ENCODE peak calls at places on chromosomes 6 and 20, in eight cellular contexts. One of them, this sample, is unnamed.

GRCh38 chr20:24633026-24633425 is 163.6 kb downstream of the SYNDIG1 start:
- DNase-seq in vagina: no peak
- DNase-seq in nephron progenitor cell: no peak
- DNase-seq in fibroblast of mammary gland: no peak
- DNase-seq in hepatocyte: no peak
- DNase-seq in progenitor cell of endocrine pancreas: no peak
- DNase-seq in AG09309: no peak
- DNase-seq in RWPE1: peak; percentile 11
- DNase-seq in this sample: no peak

GRCh38 chr20:63578224-63579016 is 4.4 kb upstream of the HELZ2 start:
- DNase-seq in nephron progenitor cell: no peak
- DNase-seq in hepatocyte: no peak
- DNase-seq in RWPE1: no peak
- DNase-seq in AG09309: no peak
- DNase-seq in progenitor cell of endocrine pancreas: no peak
- DNase-seq in fibroblast of mammary gland: no peak
- DNase-seq in vagina: no peak
- DNase-seq in this sample: no peak

GRCh38 chr20:47502801-47503239 is 1.1 kb downstream of the NCOA3 start:
- DNase-seq in AG09309: no peak
- DNase-seq in vagina: no peak
- DNase-seq in hepatocyte: peak; percentile 37
- DNase-seq in fibroblast of mammary gland: peak; percentile 50
- DNase-seq in nephron progenitor cell: no peak
- DNase-seq in progenitor cell of endocrine pancreas: no peak
- DNase-seq in RWPE1: peak; percentile 64
- DNase-seq in this sample: no peak

GRCh38 chr6:77561768-77562314 is 91.0 kb upstream of the MEI4 start:
- DNase-seq in hepatocyte: no peak
- DNase-seq in AG09309: no peak
- DNase-seq in vagina: no peak
- DNase-seq in progenitor cell of endocrine pancreas: no peak
- DNase-seq in nephron progenitor cell: no peak
- DNase-seq in RWPE1: no peak
- DNase-seq in fibroblast of mammary gland: peak; percentile 12
- DNase-seq in this sample: no peak

GRCh38 chr6:32462609-32463008 is 22.9 kb downstream of the HLA-DRA start:
- DNase-seq in AG09309: no peak
- DNase-seq in fibroblast of mammary gland: peak; percentile 7
- DNase-seq in progenitor cell of endocrine pancreas: no peak
- DNase-seq in vagina: no peak
- DNase-seq in RWPE1: no peak
- DNase-seq in hepatocyte: peak; percentile 13
- DNase-seq in nephron progenitor cell: no peak
- DNase-seq in this sample: no peak

GRCh38 chr6:39896701-39897100 is 37.6 kb downstream of the MOCS1 start:
- DNase-seq in hepatocyte: no peak
- DNase-seq in AG09309: no peak
- DNase-seq in fibroblast of mammary gland: no peak
- DNase-seq in progenitor cell of endocrine pancreas: no peak
- DNase-seq in nephron progenitor cell: no peak
- DNase-seq in RWPE1: no peak
- DNase-seq in vagina: no peak
- DNase-seq in this sample: no peak

GRCh38 chr20:50475879-50476292 is 34.3 kb upstream of the PTPN1 start:
- DNase-seq in fibroblast of mammary gland: peak; percentile 68
- DNase-seq in progenitor cell of endocrine pancreas: no peak
- DNase-seq in AG09309: no peak
- DNase-seq in nephron progenitor cell: no peak
- DNase-seq in hepatocyte: no peak
- DNase-seq in vagina: no peak
- DNase-seq in RWPE1: peak; percentile 70
- DNase-seq in this sample: no peak

GRCh38 chr6:125307150-125307838 is 5.5 kb upstream of the HDDC2 start:
- DNase-seq in RWPE1: peak; percentile 42
- DNase-seq in nephron progenitor cell: no peak
- DNase-seq in hepatocyte: peak; percentile 69
- DNase-seq in vagina: no peak
- DNase-seq in progenitor cell of endocrine pancreas: no peak
- DNase-seq in fibroblast of mammary gland: peak; percentile 12
- DNase-seq in AG09309: no peak
- DNase-seq in this sample: no peak

GRCh38 chr20:46011631-46012482 is 3.1 kb downstream of the MMP9 start:
- DNase-seq in RWPE1: no peak
- DNase-seq in vagina: no peak
- DNase-seq in AG09309: no peak
- DNase-seq in nephron progenitor cell: peak; percentile 40
- DNase-seq in fibroblast of mammary gland: peak; percentile 69
- DNase-seq in progenitor cell of endocrine pancreas: no peak
- DNase-seq in hepatocyte: no peak
- DNase-seq in this sample: no peak

GRCh38 chr6:150979826-150980225 is 114.3 kb downstream of the MTHFD1L start:
- DNase-seq in hepatocyte: no peak
- DNase-seq in nephron progenitor cell: no peak
- DNase-seq in RWPE1: no peak
- DNase-seq in vagina: no peak
- DNase-seq in fibroblast of mammary gland: no peak
- DNase-seq in AG09309: no peak
- DNase-seq in progenitor cell of endocrine pancreas: no peak
- DNase-seq in this sample: no peak

GRCh38 chr6:18598865-18599264 is 211.7 kb downstream of the RNF144B start:
- DNase-seq in nephron progenitor cell: no peak
- DNase-seq in RWPE1: no peak
- DNase-seq in AG09309: no peak
- DNase-seq in progenitor cell of endocrine pancreas: no peak
- DNase-seq in fibroblast of mammary gland: peak; percentile 8
- DNase-seq in vagina: no peak
- DNase-seq in hepatocyte: no peak
- DNase-seq in this sample: no peak

GRCh38 chr20:62604796-62605195 is 37.5 kb upstream of the SLCO4A1 start:
- DNase-seq in RWPE1: no peak
- DNase-seq in vagina: no peak
- DNase-seq in fibroblast of mammary gland: no peak
- DNase-seq in progenitor cell of endocrine pancreas: no peak
- DNase-seq in AG09309: no peak
- DNase-seq in hepatocyte: no peak
- DNase-seq in nephron progenitor cell: no peak
- DNase-seq in this sample: no peak

GRCh38 chr20:10716855-10717254 is 43.1 kb upstream of the JAG1 start:
- DNase-seq in fibroblast of mammary gland: peak; percentile 41
- DNase-seq in nephron progenitor cell: no peak
- DNase-seq in RWPE1: no peak
- DNase-seq in hepatocyte: no peak
- DNase-seq in AG09309: no peak
- DNase-seq in vagina: no peak
- DNase-seq in progenitor cell of endocrine pancreas: no peak
- DNase-seq in this sample: peak; percentile 50

GRCh38 chr6:106527111-106527510 is 102.2 kb downstream of the RTN4IP1 start:
- DNase-seq in progenitor cell of endocrine pancreas: no peak
- DNase-seq in vagina: no peak
- DNase-seq in RWPE1: no peak
- DNase-seq in fibroblast of mammary gland: peak; percentile 66
- DNase-seq in nephron progenitor cell: no peak
- DNase-seq in AG09309: no peak
- DNase-seq in hepatocyte: no peak
- DNase-seq in this sample: no peak

GRCh38 chr6:28747631-28748157 is 176.1 kb downstream of the TRIM27 start:
- DNase-seq in fibroblast of mammary gland: peak; percentile 86
- DNase-seq in hepatocyte: peak; percentile 46
- DNase-seq in RWPE1: peak; percentile 55
- DNase-seq in progenitor cell of endocrine pancreas: no peak
- DNase-seq in vagina: no peak
- DNase-seq in AG09309: no peak
- DNase-seq in nephron progenitor cell: peak; percentile 48
- DNase-seq in this sample: peak; percentile 86

GRCh38 chr20:59153355-59153681 is 10.3 kb upstream of the ZNF831 start:
- DNase-seq in vagina: peak; percentile 89
- DNase-seq in progenitor cell of endocrine pancreas: no peak
- DNase-seq in RWPE1: no peak
- DNase-seq in fibroblast of mammary gland: no peak
- DNase-seq in nephron progenitor cell: no peak
- DNase-seq in hepatocyte: no peak
- DNase-seq in AG09309: no peak
- DNase-seq in this sample: peak; percentile 54

GRCh38 chr6:31079656-31080261 is 32.6 kb downstream of the C6orf15 start:
- DNase-seq in progenitor cell of endocrine pancreas: peak; percentile 47
- DNase-seq in hepatocyte: peak; percentile 82
- DNase-seq in AG09309: no peak
- DNase-seq in nephron progenitor cell: peak; percentile 76
- DNase-seq in vagina: no peak
- DNase-seq in fibroblast of mammary gland: peak; percentile 66
- DNase-seq in RWPE1: peak; percentile 58
- DNase-seq in this sample: no peak

GRCh38 chr20:62327726-62328495 is 25.1 kb downstream of the ADRM1 start:
- DNase-seq in RWPE1: no peak
- DNase-seq in vagina: no peak
- DNase-seq in AG09309: no peak
- DNase-seq in fibroblast of mammary gland: no peak
- DNase-seq in nephron progenitor cell: no peak
- DNase-seq in progenitor cell of endocrine pancreas: no peak
- DNase-seq in hepatocyte: no peak
- DNase-seq in this sample: no peak

GRCh38 chr6:160110724-160111123 is 10.9 kb upstream of the SLC22A1 start:
- DNase-seq in fibroblast of mammary gland: peak; percentile 36
- DNase-seq in vagina: no peak
- DNase-seq in nephron progenitor cell: no peak
- DNase-seq in AG09309: no peak
- DNase-seq in RWPE1: no peak
- DNase-seq in hepatocyte: no peak
- DNase-seq in progenitor cell of endocrine pancreas: no peak
- DNase-seq in this sample: no peak

GRCh38 chr6:145544031-145544430 is 191.3 kb downstream of the EPM2A start:
- DNase-seq in AG09309: peak; percentile 4
- DNase-seq in progenitor cell of endocrine pancreas: no peak
- DNase-seq in nephron progenitor cell: no peak
- DNase-seq in RWPE1: peak; percentile 77
- DNase-seq in vagina: no peak
- DNase-seq in fibroblast of mammary gland: peak; percentile 93
- DNase-seq in hepatocyte: peak; percentile 55
- DNase-seq in this sample: no peak

DNA sequence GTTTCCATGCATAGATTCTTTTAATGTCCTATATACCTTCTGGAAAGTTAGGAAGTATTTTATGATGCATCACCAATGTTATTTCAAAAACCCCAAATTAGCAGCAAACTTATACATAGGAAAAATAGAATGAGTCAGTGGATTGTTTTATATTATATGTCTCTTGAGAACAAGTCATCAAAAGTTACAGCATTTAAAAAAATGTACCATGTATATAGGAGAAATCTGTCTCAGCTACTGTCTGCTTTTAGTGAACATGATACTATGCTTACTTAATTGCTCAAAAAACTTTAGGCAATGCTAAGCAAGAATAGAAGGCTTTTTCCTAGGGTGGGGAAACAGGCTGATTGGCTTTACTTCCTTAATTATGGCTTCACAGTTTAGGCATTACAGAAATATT is 365.3 kb downstream of the SAMD5 start:
- DNase-seq in vagina: no peak
- DNase-seq in fibroblast of mammary gland: peak; percentile 2
- DNase-seq in RWPE1: no peak
- DNase-seq in nephron progenitor cell: no peak
- DNase-seq in hepatocyte: no peak
- DNase-seq in AG09309: no peak
- DNase-seq in progenitor cell of endocrine pancreas: no peak
- DNase-seq in this sample: no peak
- TF ChIP-seq CTCF in vagina: no peak
- TF ChIP-seq CTCF in fibroblast of mammary gland: no peak
- TF ChIP-seq CTCF in RWPE1: no peak
- TF ChIP-seq CTCF in nephron progenitor cell: no peak
- TF ChIP-seq CTCF in hepatocyte: no peak
- TF ChIP-seq CTCF in AG09309: no peak
- TF ChIP-seq CTCF in progenitor cell of endocrine pancreas: no peak
- TF ChIP-seq CTCF in this sample: no peak

GRCh38 chr20:22339946-22340345 is 244.4 kb downstream of the FOXA2 start:
- DNase-seq in RWPE1: no peak
- DNase-seq in AG09309: no peak
- DNase-seq in progenitor cell of endocrine pancreas: no peak
- DNase-seq in vagina: no peak
- DNase-seq in hepatocyte: no peak
- DNase-seq in fibroblast of mammary gland: no peak
- DNase-seq in nephron progenitor cell: no peak
- DNase-seq in this sample: no peak

GRCh38 chr20:22338140-22338708 is 246.1 kb downstream of the FOXA2 start:
- DNase-seq in progenitor cell of endocrine pancreas: no peak
- DNase-seq in fibroblast of mammary gland: no peak
- DNase-seq in hepatocyte: no peak
- DNase-seq in nephron progenitor cell: no peak
- DNase-seq in AG09309: no peak
- DNase-seq in vagina: no peak
- DNase-seq in RWPE1: no peak
- DNase-seq in this sample: no peak

GRCh38 chr20:22342410-22342809 is 242.0 kb downstream of the FOXA2 start:
- DNase-seq in hepatocyte: no peak
- DNase-seq in fibroblast of mammary gland: no peak
- DNase-seq in progenitor cell of endocrine pancreas: no peak
- DNase-seq in nephron progenitor cell: no peak
- DNase-seq in AG09309: no peak
- DNase-seq in RWPE1: no peak
- DNase-seq in vagina: no peak
- DNase-seq in this sample: no peak

GRCh38 chr20:22341508-22341907 is 242.9 kb downstream of the FOXA2 start:
- DNase-seq in fibroblast of mammary gland: peak; percentile 34
- DNase-seq in progenitor cell of endocrine pancreas: no peak
- DNase-seq in vagina: no peak
- DNase-seq in AG09309: no peak
- DNase-seq in hepatocyte: no peak
- DNase-seq in nephron progenitor cell: no peak
- DNase-seq in RWPE1: peak; percentile 17
- DNase-seq in this sample: no peak

GRCh38 chr20:22339091-22339881 is 245.1 kb downstream of the FOXA2 start:
- DNase-seq in RWPE1: peak; percentile 50
- DNase-seq in hepatocyte: peak; percentile 87
- DNase-seq in AG09309: peak; percentile 31
- DNase-seq in vagina: no peak
- DNase-seq in progenitor cell of endocrine pancreas: peak; percentile 54
- DNase-seq in nephron progenitor cell: peak; percentile 66
- DNase-seq in fibroblast of mammary gland: peak; percentile 78
- DNase-seq in this sample: peak; percentile 37
- TF ChIP-seq CTCF in RWPE1: peak; percentile 89
- TF ChIP-seq CTCF in hepatocyte: peak; percentile 95
- TF ChIP-seq CTCF in AG09309: peak; percentile 67
- TF ChIP-seq CTCF in vagina: peak; percentile 57
- TF ChIP-seq CTCF in progenitor cell of endocrine pancreas: peak; percentile 93
- TF ChIP-seq CTCF in nephron progenitor cell: peak; percentile 87
- TF ChIP-seq CTCF in fibroblast of mammary gland: peak; percentile 75
- TF ChIP-seq CTCF in this sample: peak; percentile 84

GRCh38 chr6:153816306-153816845 is 222.7 kb upstream of the OPRM1 start:
- DNase-seq in hepatocyte: peak; percentile 19
- DNase-seq in nephron progenitor cell: no peak
- DNase-seq in progenitor cell of endocrine pancreas: no peak
- DNase-seq in AG09309: no peak
- DNase-seq in RWPE1: no peak
- DNase-seq in vagina: no peak
- DNase-seq in fibroblast of mammary gland: no peak
- DNase-seq in this sample: peak; percentile 11

GRCh38 chr6:153814136-153814535 is 224.9 kb upstream of the OPRM1 start:
- DNase-seq in nephron progenitor cell: no peak
- DNase-seq in hepatocyte: no peak
- DNase-seq in RWPE1: no peak
- DNase-seq in progenitor cell of endocrine pancreas: no peak
- DNase-seq in vagina: no peak
- DNase-seq in AG09309: no peak
- DNase-seq in fibroblast of mammary gland: no peak
- DNase-seq in this sample: no peak
- TF ChIP-seq CTCF in nephron progenitor cell: no peak
- TF ChIP-seq CTCF in hepatocyte: no peak
- TF ChIP-seq CTCF in RWPE1: no peak
- TF ChIP-seq CTCF in progenitor cell of endocrine pancreas: peak; percentile 20
- TF ChIP-seq CTCF in vagina: no peak
- TF ChIP-seq CTCF in AG09309: no peak
- TF ChIP-seq CTCF in fibroblast of mammary gland: no peak
- TF ChIP-seq CTCF in this sample: no peak

GRCh38 chr20:17438436-17439039 is 92.6 kb downstream of the BFSP1 start:
- DNase-seq in RWPE1: no peak
- DNase-seq in nephron progenitor cell: no peak
- DNase-seq in hepatocyte: no peak
- DNase-seq in fibroblast of mammary gland: no peak
- DNase-seq in progenitor cell of endocrine pancreas: no peak
- DNase-seq in AG09309: no peak
- DNase-seq in vagina: no peak
- DNase-seq in this sample: no peak
- TF ChIP-seq CTCF in RWPE1: no peak
- TF ChIP-seq CTCF in nephron progenitor cell: no peak
- TF ChIP-seq CTCF in hepatocyte: no peak
- TF ChIP-seq CTCF in fibroblast of mammary gland: no peak
- TF ChIP-seq CTCF in progenitor cell of endocrine pancreas: no peak
- TF ChIP-seq CTCF in AG09309: no peak
- TF ChIP-seq CTCF in vagina: no peak
- TF ChIP-seq CTCF in this sample: no peak

This sample was measured in LNCaP clone FGC.